ENCODE peak calls at places on chromosomes 12 and 14, in five cellular contexts. C, K, W, I and Y are unnamed samples.

GRCh38 chr14:104117341-104118005 is 20.9 kb upstream of the KIF26A start:
- DNase-seq in C (no peak), K (no peak), W (no peak), I (no peak), Y (peak; percentile 5)

GRCh38 chr14:79861111-79861510 is 350.2 kb downstream of the DIO2 start:
- DNase-seq in C (no peak), K (no peak), W (no peak), I (peak; percentile 53), Y (no peak)

GRCh38 chr14:36504805-36505192 is 15.2 kb downstream of the NKX2-1 start:
- DNase-seq in C (no peak), K (no peak), W (no peak), I (peak; percentile 84), Y (no peak)

GRCh38 chr12:125149160-125150108 is 84.2 kb downstream of the AACS start:
- DNase-seq in C (no peak), K (no peak), W (no peak), I (no peak), Y (no peak)

GRCh38 chr14:64891839-64892375 is 12.2 kb upstream of the SPTB start:
- DNase-seq in C (peak; percentile 43), K (no peak), W (peak; percentile 24), I (peak; percentile 80), Y (peak; percentile 32)

GRCh38 chr12:27207626-27208413 is 36.3 kb upstream of the STK38L start:
- DNase-seq in C (peak; percentile 83), K (no peak), W (no peak), I (no peak), Y (no peak)

GRCh38 chr12:13976028-13976584 is 5.3 kb downstream of the GRIN2B start:
- DNase-seq in C (no peak), K (no peak), W (no peak), I (peak; percentile 58), Y (no peak)

GRCh38 chr12:45667761-45668160 is 61.7 kb upstream of the ARID2 start:
- DNase-seq in C (no peak), K (no peak), W (no peak), I (no peak), Y (no peak)

GRCh38 chr12:75986001-75986739 is 45.4 kb downstream of the PHLDA1 start:
- DNase-seq in C (no peak), K (no peak), W (no peak), I (no peak), Y (no peak)

GRCh38 chr14:29149798-29150197 is 383.2 kb downstream of the FOXG1 start:
- DNase-seq in C (no peak), K (no peak), W (no peak), I (no peak), Y (no peak)

GRCh38 chr14:91414475-91415342 is 2.9 kb downstream of the CCDC88C start:
- DNase-seq in C (no peak), K (no peak), W (no peak), I (peak; percentile 70), Y (no peak)

GRCh38 chr12:108855284-108856169 is 1.9 kb downstream of the SSH1 start:
- DNase-seq in C (no peak), K (no peak), W (no peak), I (no peak), Y (no peak)

GRCh38 chr14:49622022-49622607 is 1.5 kb downstream of the MGAT2 start:
- DNase-seq in C (no peak), K (no peak), W (no peak), I (no peak), Y (no peak)

GRCh38 chr14:49620182-49621113 is at the start of the genes MGAT2 and RPL36AL:
- DNase-seq in C (peak; percentile 98), K (peak; percentile 99), W (peak; percentile 98), I (peak; percentile 99), Y (peak; percentile 99)

GRCh38 chr14:49619730-49620129 is 696 bp downstream of the RPL36AL start:
- DNase-seq in C (no peak), K (no peak), W (no peak), I (no peak), Y (no peak)

GRCh38 chr14:49623387-49623786 is 2.8 kb downstream of the MGAT2 start:
- DNase-seq in C (no peak), K (no peak), W (no peak), I (no peak), Y (no peak)

DNA sequence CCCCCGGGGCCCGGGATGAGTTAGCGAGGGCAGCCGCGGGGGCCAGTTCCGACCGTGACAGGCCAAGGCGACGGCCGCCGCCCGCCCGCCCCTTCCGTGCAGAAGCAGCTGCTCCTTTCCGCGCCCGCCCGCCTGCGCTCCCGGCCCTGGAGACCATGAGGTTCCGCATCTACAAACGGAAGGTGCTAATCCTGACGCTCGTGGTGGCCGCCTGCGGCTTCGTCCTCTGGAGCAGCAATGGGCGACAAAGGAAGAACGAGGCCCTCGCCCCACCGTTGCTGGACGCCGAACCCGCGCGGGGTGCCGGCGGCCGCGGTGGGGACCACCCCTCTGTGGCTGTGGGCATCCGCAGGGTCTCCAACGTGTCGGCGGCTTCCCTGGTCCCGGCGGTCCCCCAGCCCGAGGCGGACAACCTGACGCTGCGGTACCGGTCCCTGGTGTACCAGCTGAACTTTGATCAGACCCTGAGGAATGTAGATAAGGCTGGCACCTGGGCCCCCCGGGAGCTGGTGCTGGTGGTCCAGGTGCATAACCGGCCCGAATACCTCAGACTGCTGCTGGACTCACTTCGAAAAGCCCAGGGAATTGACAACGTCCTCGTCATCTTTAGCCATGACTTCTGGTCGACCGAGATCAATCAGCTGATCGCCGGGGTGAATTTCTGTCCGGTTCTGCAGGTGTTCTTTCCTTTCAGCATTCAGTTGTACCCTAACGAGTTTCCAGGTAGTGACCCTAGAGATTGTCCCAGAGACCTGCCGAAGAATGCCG is 699 bp downstream of the MGAT2 start:
- DNase-seq in C (no peak), K (peak; percentile 72), W (peak; percentile 52), I (peak; percentile 76), Y (peak; percentile 88)
- TF ChIP-seq CTCF in C (no peak), K (no peak), W (no peak), I (no peak), Y (no peak)

GRCh38 chr14:34804933-34805332 is 70.2 kb downstream of the BAZ1A start:
- DNase-seq in C (no peak), K (no peak), W (no peak), I (no peak), Y (no peak)
- H3K4me3 ChIP-seq in C (no peak overlapping the region), K (no peak overlapping the region), W (no peak overlapping the region), I (no peak overlapping the region), Y (no peak overlapping the region)

DNA sequence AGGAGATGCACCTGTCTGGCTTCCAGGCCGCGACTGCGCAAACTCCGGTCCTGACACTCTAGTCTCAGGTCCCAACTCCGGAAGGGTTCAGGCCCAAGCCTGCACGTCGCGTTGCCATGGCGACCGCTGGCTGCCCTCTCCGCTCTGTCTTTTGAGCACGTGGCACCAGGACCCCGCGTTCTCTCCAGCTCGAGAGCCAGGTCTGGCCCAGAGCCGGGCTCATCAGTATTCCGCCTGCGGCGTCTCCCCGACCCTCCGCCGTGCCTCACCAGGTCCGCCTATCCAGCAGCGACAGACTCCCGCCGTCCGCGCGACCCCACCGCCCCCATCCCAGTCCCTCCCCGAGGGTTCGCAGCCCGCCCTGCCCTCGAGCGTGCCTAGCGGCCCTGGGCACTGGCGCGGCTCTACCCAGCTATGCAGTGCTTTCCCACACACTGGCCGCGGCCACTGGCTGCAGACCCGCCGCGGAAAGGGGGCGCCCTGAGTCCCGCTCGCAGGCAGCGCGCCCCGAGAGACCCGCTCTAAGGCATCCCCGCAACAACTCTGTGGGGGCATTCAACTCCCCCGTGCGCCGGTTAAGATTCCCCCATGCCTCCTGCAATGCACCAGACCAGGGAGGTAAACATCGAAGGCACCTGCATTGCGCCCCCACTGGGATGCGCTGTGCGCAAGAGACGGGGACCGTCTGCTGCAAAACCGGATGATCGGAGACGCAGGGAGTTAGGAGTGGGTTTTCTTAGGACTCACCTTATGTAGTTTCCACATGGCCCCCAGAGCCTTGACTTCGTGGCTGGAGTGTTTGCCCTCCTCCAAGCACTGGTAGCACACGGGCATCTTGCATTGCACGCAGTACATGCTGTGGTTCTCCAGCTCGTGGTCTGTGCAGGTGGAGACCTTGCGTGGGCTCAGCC is 1.3 kb downstream of the TRIM9 start:
- DNase-seq in C (peak; percentile 35), K (peak; percentile 44), W (peak; percentile 83), I (peak; percentile 78), Y (peak; percentile 79)
- TF ChIP-seq CTCF in C (peak; percentile 20), K (peak; percentile 7), W (peak; percentile 42), I (peak; percentile 70), Y (peak; percentile 81)

GRCh38 chr14:68261092-68261842 is 441.7 kb downstream of the RAD51B start:
- DNase-seq in C (no peak), K (no peak), W (no peak), I (peak; percentile 91), Y (no peak)
- H3K4me3 ChIP-seq in C (no peak overlapping the region), K (no peak overlapping the region), W (no peak overlapping the region), I (peak overlapping the region; percentile 5), Y (no peak overlapping the region)

GRCh38 chr14:32246751-32247150 is 43.7 kb upstream of the RNU6-8 start:
- DNase-seq in C (no peak), K (no peak), W (no peak), I (no peak), Y (no peak)

GRCh38 chr14:32249780-32250179 is 46.7 kb upstream of the RNU6-8 start:
- DNase-seq in C (peak; percentile 49), K (no peak), W (no peak), I (no peak), Y (no peak)

DNA sequence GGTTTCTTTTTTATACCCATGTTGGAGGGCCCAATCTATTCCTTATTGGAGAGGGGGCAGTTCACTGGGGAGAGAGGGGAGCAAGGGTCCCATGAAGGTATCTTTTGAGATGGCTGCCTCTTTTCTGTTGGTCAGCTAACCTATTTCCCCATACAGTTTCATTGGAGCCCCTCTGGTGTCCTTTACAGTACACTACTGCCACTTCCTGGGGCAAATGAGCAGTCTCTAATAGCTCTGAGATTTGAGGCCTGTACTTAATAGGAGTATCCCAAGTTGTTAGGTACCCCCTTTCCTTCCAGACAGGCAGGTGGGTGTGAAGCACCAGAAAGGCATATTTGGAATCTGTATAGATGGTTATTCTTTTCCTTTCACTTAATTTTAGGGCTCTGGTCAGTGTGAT is 41.3 kb upstream of the RNU6-8 start:
- DNase-seq in C (no peak), K (no peak), W (no peak), I (peak; percentile 1), Y (peak; percentile 24)
- TF ChIP-seq CTCF in C (peak; percentile 8), K (no peak), W (no peak), I (peak; percentile 46), Y (peak; percentile 43)

DNA sequence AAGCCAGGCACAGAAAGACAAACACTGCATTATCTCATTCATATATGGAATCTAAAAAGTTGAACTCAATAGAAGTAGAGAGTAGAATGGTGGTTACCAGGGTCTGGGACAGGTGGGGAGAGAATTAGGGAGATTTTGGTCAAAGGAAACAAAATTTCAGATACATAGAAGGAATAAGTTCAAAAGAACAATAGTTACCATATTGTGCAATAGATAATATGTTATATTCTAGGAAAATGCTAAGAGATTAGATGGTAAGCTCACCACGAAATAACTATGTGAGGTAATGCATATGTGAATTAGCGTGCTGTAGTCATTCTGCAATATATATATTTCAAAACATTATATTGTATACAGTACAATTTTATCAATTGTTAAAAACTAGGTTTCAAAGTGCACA is 442.5 kb downstream of the KCNH5 start:
- DNase-seq in C (no peak), K (no peak), W (no peak), I (no peak), Y (no peak)
- H3K4me3 ChIP-seq in C (no peak overlapping the region), K (no peak overlapping the region), W (no peak overlapping the region), I (no peak overlapping the region), Y (no peak overlapping the region)